ENCODE peak calls at places on chromosomes 1 and 21, in five cellular contexts. B, K, L, G and D are unnamed samples.

GRCh38 chr1:21590116-21590905 is 78.8 kb downstream of the RAP1GAP start:
- DNase-seq in B (no peak), K (peak; percentile 93), L (no peak), G (no peak), D (no peak)

GRCh38 chr1:79100385-79100784 is 93.9 kb upstream of the ADGRL4 start:
- DNase-seq in B (no peak), K (no peak), L (no peak), G (no peak), D (no peak)

GRCh38 chr1:214844319-214844718 is 238.2 kb upstream of the KCNK2 start:
- DNase-seq in B (no peak), K (no peak), L (no peak), G (no peak), D (no peak)

GRCh38 chr1:242546849-242547724 is 22.6 kb upstream of the PLD5 start:
- DNase-seq in B (no peak), K (no peak), L (no peak), G (no peak), D (no peak)

GRCh38 chr1:100462291-100463040 is 75.5 kb upstream of the GPR88 start:
- DNase-seq in B (no peak), K (no peak), L (no peak), G (no peak), D (no peak)

GRCh38 chr1:164733070-164733469 is 174.1 kb downstream of the PBX1 start:
- DNase-seq in B (peak; percentile 14), K (no peak), L (no peak), G (no peak), D (no peak)

GRCh38 chr1:219771039-219771438 is 157.3 kb downstream of the SLC30A10 start:
- DNase-seq in B (no peak), K (peak; percentile 71), L (no peak), G (no peak), D (no peak)

GRCh38 chr1:26083246-26083645 is 15.8 kb upstream of the TRIM63 start:
- DNase-seq in B (peak; percentile 12), K (no peak), L (no peak), G (no peak), D (no peak)

GRCh38 chr1:31633117-31633516 is 11.6 kb downstream of the PEF1 start:
- DNase-seq in B (peak; percentile 46), K (no peak), L (no peak), G (no peak), D (no peak)

GRCh38 chr1:164726235-164726634 is 167.3 kb downstream of the PBX1 start:
- DNase-seq in B (no peak), K (no peak), L (no peak), G (no peak), D (no peak)

GRCh38 chr1:18385239-18385790 is 95.4 kb upstream of the KLHDC7A start:
- DNase-seq in B (no peak), K (peak; percentile 76), L (no peak), G (no peak), D (no peak)

GRCh38 chr1:168585191-168585590 is 8.8 kb downstream of the XCL1 start:
- DNase-seq in B (no peak), K (no peak), L (no peak), G (no peak), D (no peak)

GRCh38 chr1:181664543-181664942 is 181.2 kb downstream of the CACNA1E start:
- DNase-seq in B (no peak), K (no peak), L (no peak), G (no peak), D (no peak)

GRCh38 chr21:45537111-45537745 is 5.0 kb downstream of the SLC19A1 start:
- DNase-seq in B (no peak), K (no peak), L (peak; percentile 53), G (no peak), D (peak; percentile 58)

GRCh38 chr1:33876970-33877680 is 13.2 kb downstream of the HMGB4 start:
- DNase-seq in B (no peak), K (no peak), L (no peak), G (no peak), D (peak; percentile 68)

GRCh38 chr1:159211331-159212136 is 6.9 kb downstream of the ACKR1 start:
- DNase-seq in B (peak; percentile 33), K (no peak), L (no peak), G (peak; percentile 62), D (no peak)

GRCh38 chr1:212608956-212609700 is 567 bp downstream of the ATF3 start:
- DNase-seq in B (peak; percentile 67), K (peak; percentile 80), L (peak; percentile 78), G (peak; percentile 72), D (no peak)

GRCh38 chr1:55150880-55151582 is 64.1 kb downstream of the USP24 start:
- DNase-seq in B (peak; percentile 25), K (no peak), L (no peak), G (no peak), D (no peak)
- H3K4me3 ChIP-seq in B (no peak overlapping the region), K (no peak overlapping the region), L (no peak overlapping the region), G (no peak overlapping the region), D (no peak overlapping the region)

GRCh38 chr1:53026254-53026653 is 35.8 kb upstream of the PODN start:
- DNase-seq in B (no peak), K (no peak), L (no peak), G (no peak), D (no peak)
- H3K4me1 ChIP-seq in B (no peaks in the 10 kb centered on the region), K (no peaks in the 10 kb centered on the region), L (no peaks in the 10 kb centered on the region), G (no peaks in the 10 kb centered on the region), D (no peaks in the 10 kb centered on the region)

GRCh38 chr21:22725436-22725835 is 1727.2 kb downstream of the NCAM2 start:
- DNase-seq in B (no peak), K (no peak), L (no peak), G (no peak), D (no peak)
- H3K9me3 ChIP-seq in B (peaks cover 3% of the 10 kb centered on the region), K (no peaks in the 10 kb centered on the region), L (no peaks in the 10 kb centered on the region), G (no peaks in the 10 kb centered on the region), D (no peaks in the 10 kb centered on the region)

GRCh38 chr1:86548863-86549262 is 2.0 kb downstream of the CLCA4 start:
- DNase-seq in B (peak; percentile 27), K (no peak), L (no peak), G (no peak), D (no peak)
- H3K4me3 ChIP-seq in B (no peak overlapping the region), K (no peak overlapping the region), L (no peak overlapping the region), G (no peak overlapping the region), D (no peak overlapping the region)

GRCh38 chr1:224381880-224382548 is 25.3 kb downstream of the CNIH4 start:
- DNase-seq in B (no peak), K (no peak), L (no peak), G (no peak), D (no peak)
- H3K4me1 ChIP-seq in B (no peaks in the 10 kb centered on the region), K (peaks cover 3% of the 10 kb centered on the region), L (peaks cover 3% of the 10 kb centered on the region), G (no peaks in the 10 kb centered on the region), D (peaks cover 3% of the 10 kb centered on the region)

GRCh38 chr21:28063241-28063640 is 929.4 kb downstream of the LTN1 start:
- DNase-seq in B (no peak), K (peak; percentile 13), L (no peak), G (no peak), D (no peak)
- H3K9me3 ChIP-seq in B (no peaks in the 10 kb centered on the region), K (peaks cover 8% of the 10 kb centered on the region), L (no peaks in the 10 kb centered on the region), G (no peaks in the 10 kb centered on the region), D (no peaks in the 10 kb centered on the region)

GRCh38 chr1:71210746-71211145 is 129.9 kb upstream of the ZRANB2 start:
- DNase-seq in B (no peak), K (no peak), L (no peak), G (no peak), D (no peak)
- H3K4me3 ChIP-seq in B (no peak overlapping the region), K (no peak overlapping the region), L (no peak overlapping the region), G (no peak overlapping the region), D (no peak overlapping the region)

GRCh38 chr1:54354899-54355298 is 51.3 kb downstream of the SSBP3 start:
- DNase-seq in B (peak; percentile 18), K (no peak), L (no peak), G (no peak), D (no peak)
- H3K4me1 ChIP-seq in B (peaks cover 5% of the 10 kb centered on the region), K (peaks cover 11% of the 10 kb centered on the region), L (peaks cover 16% of the 10 kb centered on the region), G (peaks cover 39% of the 10 kb centered on the region), D (peaks cover 4% of the 10 kb centered on the region)

DNA sequence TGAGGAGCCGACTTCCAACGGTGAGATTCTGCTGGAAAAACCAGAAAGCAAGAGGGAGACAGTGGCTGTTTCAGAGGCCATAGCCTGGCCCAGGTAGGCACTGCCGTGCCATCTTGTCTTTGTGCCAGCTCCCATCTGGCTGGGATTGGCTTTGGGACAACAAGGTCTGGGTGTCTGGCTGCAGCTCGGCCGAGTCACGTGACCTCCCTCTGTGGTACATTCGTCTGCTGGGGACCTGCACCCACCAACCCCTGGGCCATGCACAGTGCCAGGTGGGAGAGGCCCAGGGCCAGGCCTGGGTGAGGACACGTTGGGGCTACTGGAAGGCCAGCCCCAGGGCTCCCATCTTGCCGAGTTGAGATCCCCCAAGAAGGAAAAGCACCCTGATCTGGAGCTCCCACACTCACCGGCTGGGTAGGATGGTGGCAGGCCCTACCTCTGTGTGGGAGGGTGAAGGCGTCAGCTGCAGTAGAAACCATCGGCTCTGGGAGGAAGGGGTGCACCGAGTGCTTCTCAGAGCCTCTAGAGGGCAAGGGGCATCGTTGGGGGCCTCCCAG is 25.3 kb upstream of the TTC34 start:
- DNase-seq in B (no peak), K (no peak), L (no peak), G (no peak), D (no peak)
- H3K9me3 ChIP-seq in B (no peaks in the 10 kb centered on the region), K (no peaks in the 10 kb centered on the region), L (no peaks in the 10 kb centered on the region), G (no peaks in the 10 kb centered on the region), D (no peaks in the 10 kb centered on the region)

GRCh38 chr1:209207126-209207700 is 376.3 kb upstream of the CAMK1G start:
- DNase-seq in B (no peak), K (no peak), L (no peak), G (no peak), D (no peak)
- H3K4me3 ChIP-seq in B (no peak overlapping the region), K (peak overlapping the region; percentile 53), L (peak overlapping the region; percentile 25), G (no peak overlapping the region), D (peak overlapping the region; percentile 54)